ENCODE peak calls at places on chromosome 2, in four cellular contexts. T is neural crest cell; X is AG10803; B is activated CD4-positive, alpha-beta T cell treated with anti-CD3 and anti-CD28 coated beads, Interleukin-2, amount 50 U/mL, for 24 hours. M is an unnamed sample.

GRCh38 chr2:75375646-75376582 is 176.6 kb upstream of the TACR1 start:
- DNase-seq in T (no peak), X (peak; percentile 22), B (no peak), M (no peak)

GRCh38 chr2:30714811-30715709 is 92.2 kb downstream of the CAPN13 start:
- DNase-seq in T (no peak), X (peak; percentile 15), B (no peak), M (no peak)

GRCh38 chr2:181426687-181427086 is 30.5 kb upstream of the ITGA4 start:
- DNase-seq in T (no peak), X (no peak), B (no peak), M (no peak)

GRCh38 chr2:150167711-150168110 is 319.8 kb downstream of the RND3 start:
- DNase-seq in T (no peak), X (peak; percentile 57), B (no peak), M (no peak)

GRCh38 chr2:24820175-24820513 is 26.9 kb downstream of the CENPO start:
- DNase-seq in T (no peak), X (no peak), B (no peak), M (no peak)

GRCh38 chr2:233021771-233022170 is 8.7 kb upstream of the NGEF start:
- DNase-seq in T (no peak), X (no peak), B (no peak), M (no peak)

GRCh38 chr2:58853420-58853819 is 612.3 kb upstream of the FANCL start:
- DNase-seq in T (no peak), X (no peak), B (no peak), M (no peak)

GRCh38 chr2:1793001-1793867 is 48.9 kb upstream of the PXDN start:
- DNase-seq in T (no peak), X (no peak), B (no peak), M (no peak)

GRCh38 chr2:84435331-84436081 is 23.6 kb downstream of the SUCLG1 start:
- DNase-seq in T (no peak), X (no peak), B (no peak), M (no peak)